ENCODE peak calls at places on chromosome 22, in four cellular contexts. C, P, S and Z are unnamed samples.

GRCh38 chr22:41697126-41697775 is 2.1 kb upstream of the MEI1 start:
- ATAC-seq in C (peak), P (peak), S (peak), Z (peak)

GRCh38 chr22:38412435-38413084 is 42.4 kb downstream of the KCNJ4 start:
- ATAC-seq in C (peak), P (peak), S (peak), Z (no peak)

GRCh38 chr22:35102663-35103062 is 36.7 kb downstream of the ISX start:
- ATAC-seq in C (peak), P (no peak), S (no peak), Z (no peak)

GRCh38 chr22:50640857-50641647 is 13.1 kb upstream of the ARSA start:
- ATAC-seq in C (peak), P (no peak), S (no peak), Z (no peak)

GRCh38 chr22:20062766-20063083 is 17.3 kb upstream of the DGCR8 start:
- ATAC-seq in C (no peak), P (no peak), S (peak), Z (no peak)

GRCh38 chr22:22788460-22789037 is 99.1 kb upstream of the IGLL5 start:
- ATAC-seq in C (no peak), P (no peak), S (no peak), Z (no peak)

GRCh38 chr22:48477031-48477721 is 1350.5 kb downstream of the BRD1 start:
- ATAC-seq in C (peak), P (peak), S (no peak), Z (no peak)

GRCh38 chr22:39990688-39991087 is 4.1 kb upstream of the FAM83F start:
- ATAC-seq in C (no peak), P (no peak), S (no peak), Z (no peak)

GRCh38 chr22:19756288-19757128 is 4.1 kb upstream of the TBX1 start:
- ATAC-seq in C (peak), P (peak), S (peak), Z (peak)